ENCODE peak calls at places on chromosomes 7 and 10, in five cellular contexts. One of them, this sample, is unnamed.

GRCh38 chr10:75773139-75773801 is 341.8 kb downstream of the LRMDA start:
- DNase-seq in B cell: no peak
- DNase-seq in endothelial cell: no peak
- DNase-seq in PC-3: peak; percentile 100
- DNase-seq in psoas muscle: no peak
- DNase-seq in this sample: no peak

GRCh38 chr10:130492266-130492934 is 356.2 kb downstream of the GLRX3 start:
- DNase-seq in B cell: no peak
- DNase-seq in endothelial cell: no peak
- DNase-seq in PC-3: no peak
- DNase-seq in psoas muscle: no peak
- DNase-seq in this sample: no peak

GRCh38 chr7:112207106-112207592 is 654 bp downstream of the ZNF277 start:
- DNase-seq in B cell: no peak
- DNase-seq in endothelial cell: no peak
- DNase-seq in PC-3: peak; percentile 24
- DNase-seq in psoas muscle: no peak
- DNase-seq in this sample: no peak

GRCh38 chr7:83366629-83367028 is 203.9 kb upstream of the PCLO start:
- DNase-seq in B cell: no peak
- DNase-seq in endothelial cell: no peak
- DNase-seq in PC-3: peak; percentile 52
- DNase-seq in psoas muscle: no peak
- DNase-seq in this sample: no peak

GRCh38 chr7:103613655-103614642 is 167.9 kb upstream of the SLC26A5 start:
- DNase-seq in B cell: no peak
- DNase-seq in endothelial cell: no peak
- DNase-seq in PC-3: peak; percentile 37
- DNase-seq in psoas muscle: no peak
- DNase-seq in this sample: no peak

GRCh38 chr10:79128923-79129305 is 60.1 kb downstream of the ZMIZ1 start:
- DNase-seq in B cell: no peak
- DNase-seq in endothelial cell: no peak
- DNase-seq in PC-3: no peak
- DNase-seq in psoas muscle: no peak
- DNase-seq in this sample: no peak

GRCh38 chr10:1156921-1157614 is 100.9 kb downstream of the WDR37 start:
- DNase-seq in B cell: no peak
- DNase-seq in endothelial cell: no peak
- DNase-seq in PC-3: no peak
- DNase-seq in psoas muscle: no peak
- DNase-seq in this sample: no peak

GRCh38 chr7:55533050-55533728 is 39.1 kb downstream of the VOPP1 start:
- DNase-seq in B cell: peak; percentile 76
- DNase-seq in endothelial cell: no peak
- DNase-seq in PC-3: peak; percentile 49
- DNase-seq in psoas muscle: no peak
- DNase-seq in this sample: no peak

GRCh38 chr7:94375167-94375566 is 19.5 kb upstream of the COL1A2 start:
- DNase-seq in B cell: no peak
- DNase-seq in endothelial cell: peak; percentile 30
- DNase-seq in PC-3: no peak
- DNase-seq in psoas muscle: no peak
- DNase-seq in this sample: peak; percentile 39

GRCh38 chr10:30701471-30702173 is 72.1 kb upstream of the LYZL2 start:
- DNase-seq in B cell: no peak
- DNase-seq in endothelial cell: no peak
- DNase-seq in PC-3: peak; percentile 72
- DNase-seq in psoas muscle: no peak
- DNase-seq in this sample: no peak

GRCh38 chr10:74857586-74857985 is 31.2 kb downstream of the KAT6B start:
- DNase-seq in B cell: no peak
- DNase-seq in endothelial cell: no peak
- DNase-seq in PC-3: no peak
- DNase-seq in psoas muscle: no peak
- DNase-seq in this sample: no peak

GRCh38 chr7:7931626-7932025 is 37.0 kb upstream of the GLCCI1 start:
- DNase-seq in B cell: no peak
- DNase-seq in endothelial cell: no peak
- DNase-seq in PC-3: no peak
- DNase-seq in psoas muscle: no peak
- DNase-seq in this sample: no peak

GRCh38 chr7:54837167-54837566 is 78.2 kb upstream of the SEC61G start:
- DNase-seq in B cell: no peak
- DNase-seq in endothelial cell: no peak
- DNase-seq in PC-3: no peak
- DNase-seq in psoas muscle: no peak
- DNase-seq in this sample: no peak

GRCh38 chr10:29470843-29471482 is 163.8 kb downstream of the SVIL start:
- DNase-seq in B cell: no peak
- DNase-seq in endothelial cell: no peak
- DNase-seq in PC-3: peak; percentile 16
- DNase-seq in psoas muscle: no peak
- DNase-seq in this sample: no peak

GRCh38 chr10:44911081-44911540 is at the start of gene TMEM72:
- DNase-seq in B cell: no peak
- DNase-seq in endothelial cell: no peak
- DNase-seq in PC-3: no peak
- DNase-seq in psoas muscle: no peak
- DNase-seq in this sample: no peak

GRCh38 chr7:41255716-41256115 is 447.2 kb downstream of the INHBA start:
- DNase-seq in B cell: no peak
- DNase-seq in endothelial cell: no peak
- DNase-seq in PC-3: no peak
- DNase-seq in psoas muscle: no peak
- DNase-seq in this sample: no peak

GRCh38 chr10:110511734-110512449 is 14.2 kb downstream of the DUSP5 start:
- DNase-seq in B cell: no peak
- DNase-seq in endothelial cell: no peak
- DNase-seq in PC-3: no peak
- DNase-seq in psoas muscle: no peak
- DNase-seq in this sample: no peak

GRCh38 chr10:11521860-11522259 is 89.6 kb downstream of the USP6NL start:
- DNase-seq in B cell: no peak
- DNase-seq in endothelial cell: no peak
- DNase-seq in PC-3: no peak
- DNase-seq in psoas muscle: no peak
- DNase-seq in this sample: no peak

GRCh38 chr10:11517150-11517549 is 94.3 kb downstream of the USP6NL start:
- DNase-seq in B cell: no peak
- DNase-seq in endothelial cell: no peak
- DNase-seq in PC-3: peak; percentile 24
- DNase-seq in psoas muscle: no peak
- DNase-seq in this sample: no peak

GRCh38 chr10:11522821-11523245 is 88.6 kb downstream of the USP6NL start:
- DNase-seq in B cell: no peak
- DNase-seq in endothelial cell: no peak
- DNase-seq in PC-3: no peak
- DNase-seq in psoas muscle: no peak
- DNase-seq in this sample: peak; percentile 42

GRCh38 chr10:11516419-11516721 is 95.1 kb downstream of the USP6NL start:
- DNase-seq in B cell: peak; percentile 10
- DNase-seq in endothelial cell: no peak
- DNase-seq in PC-3: no peak
- DNase-seq in psoas muscle: no peak
- DNase-seq in this sample: no peak

GRCh38 chr10:11520892-11521291 is 90.6 kb downstream of the USP6NL start:
- DNase-seq in B cell: no peak
- DNase-seq in endothelial cell: no peak
- DNase-seq in PC-3: no peak
- DNase-seq in psoas muscle: no peak
- DNase-seq in this sample: no peak
- TF ChIP-seq CTCF in B cell: no peak
- TF ChIP-seq CTCF in endothelial cell: no peak
- TF ChIP-seq CTCF in PC-3: peak; percentile 16
- TF ChIP-seq CTCF in psoas muscle: no peak
- TF ChIP-seq CTCF in this sample: no peak

DNA sequence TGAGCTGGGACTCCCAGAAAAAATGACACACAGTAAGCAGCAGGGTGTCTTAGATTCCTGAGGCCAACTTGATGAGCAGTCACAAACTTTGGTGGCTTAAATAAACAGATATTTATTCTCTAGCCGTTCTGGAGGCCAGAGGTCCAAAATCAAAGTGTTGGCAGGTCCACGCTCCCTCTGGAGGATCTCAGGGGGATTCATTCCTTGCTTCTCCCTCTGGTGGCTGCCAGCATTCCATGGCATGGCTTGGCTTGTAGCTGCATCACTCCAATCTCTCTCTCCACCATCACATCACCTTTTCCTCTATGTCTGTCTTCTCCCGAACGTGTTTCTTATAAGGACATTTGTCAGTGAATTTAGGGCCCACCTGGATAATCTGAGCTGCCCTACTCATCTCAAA is 98.4 kb downstream of the OSBPL3 start:
- DNase-seq in B cell: no peak
- DNase-seq in endothelial cell: peak; percentile 10
- DNase-seq in PC-3: peak; percentile 31
- DNase-seq in psoas muscle: no peak
- DNase-seq in this sample: no peak
- TF ChIP-seq CTCF in B cell: no peak
- TF ChIP-seq CTCF in endothelial cell: no peak
- TF ChIP-seq CTCF in PC-3: peak; percentile 51
- TF ChIP-seq CTCF in psoas muscle: no peak
- TF ChIP-seq CTCF in this sample: no peak

DNA sequence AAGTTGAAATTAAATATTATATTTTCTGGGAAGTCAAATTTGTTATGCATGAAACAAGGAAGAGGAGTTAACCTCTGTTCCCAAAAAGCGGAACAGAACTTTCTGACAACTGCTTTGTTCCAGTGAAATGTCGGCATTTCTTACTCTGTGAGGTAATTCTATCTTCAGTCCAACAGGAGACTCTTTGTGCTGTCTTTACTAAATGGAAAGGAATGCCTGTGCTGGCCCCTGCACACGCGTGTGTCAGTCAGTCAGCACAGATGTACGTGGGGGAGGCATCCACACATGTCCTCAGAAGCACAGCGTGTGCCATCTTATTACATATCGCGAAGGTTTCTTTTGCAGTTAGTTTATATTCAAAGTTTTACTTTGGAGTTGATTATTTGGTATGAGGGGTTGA is 37.5 kb downstream of the NET1 start:
- DNase-seq in B cell: no peak
- DNase-seq in endothelial cell: no peak
- DNase-seq in PC-3: peak; percentile 45
- DNase-seq in psoas muscle: no peak
- DNase-seq in this sample: no peak
- TF ChIP-seq CTCF in B cell: no peak
- TF ChIP-seq CTCF in endothelial cell: no peak
- TF ChIP-seq CTCF in PC-3: no peak
- TF ChIP-seq CTCF in psoas muscle: no peak
- TF ChIP-seq CTCF in this sample: no peak

GRCh38 chr10:43254881-43255643 is 11.8 kb downstream of the RASGEF1A start:
- DNase-seq in B cell: no peak
- DNase-seq in endothelial cell: no peak
- DNase-seq in PC-3: no peak
- DNase-seq in psoas muscle: no peak
- DNase-seq in this sample: peak; percentile 11

GRCh38 chr10:43256531-43257209 is 10.2 kb downstream of the RASGEF1A start:
- DNase-seq in B cell: no peak
- DNase-seq in endothelial cell: no peak
- DNase-seq in PC-3: no peak
- DNase-seq in psoas muscle: no peak
- DNase-seq in this sample: no peak

GRCh38 chr10:43257210-43258031 is 9.4 kb downstream of the RASGEF1A start:
- DNase-seq in B cell: peak; percentile 36
- DNase-seq in endothelial cell: no peak
- DNase-seq in PC-3: no peak
- DNase-seq in psoas muscle: no peak
- DNase-seq in this sample: no peak

GRCh38 chr10:43254199-43254730 is 12.6 kb downstream of the RASGEF1A start:
- DNase-seq in B cell: no peak
- DNase-seq in endothelial cell: no peak
- DNase-seq in PC-3: no peak
- DNase-seq in psoas muscle: no peak
- DNase-seq in this sample: peak; percentile 16

GRCh38 chr10:43255644-43256431 is 11.0 kb downstream of the RASGEF1A start:
- DNase-seq in B cell: peak; percentile 48
- DNase-seq in endothelial cell: peak; percentile 63
- DNase-seq in PC-3: peak; percentile 48
- DNase-seq in psoas muscle: no peak
- DNase-seq in this sample: no peak
- TF ChIP-seq CTCF in B cell: peak; percentile 27
- TF ChIP-seq CTCF in endothelial cell: peak; percentile 48
- TF ChIP-seq CTCF in PC-3: peak; percentile 80
- TF ChIP-seq CTCF in psoas muscle: no peak
- TF ChIP-seq CTCF in this sample: no peak

GRCh38 chr10:124262971-124263370 is 155.8 kb downstream of the OAT start:
- DNase-seq in B cell: no peak
- DNase-seq in endothelial cell: no peak
- DNase-seq in PC-3: no peak
- DNase-seq in psoas muscle: no peak
- DNase-seq in this sample: no peak

GRCh38 chr10:124255556-124255955 is 162.2 kb upstream of the CHST15 start:
- DNase-seq in B cell: no peak
- DNase-seq in endothelial cell: no peak
- DNase-seq in PC-3: no peak
- DNase-seq in psoas muscle: no peak
- DNase-seq in this sample: no peak

GRCh38 chr10:124256151-124256550 is 162.6 kb downstream of the OAT start:
- DNase-seq in B cell: no peak
- DNase-seq in endothelial cell: no peak
- DNase-seq in PC-3: no peak
- DNase-seq in psoas muscle: no peak
- DNase-seq in this sample: no peak

GRCh38 chr10:124262249-124262865 is 156.4 kb downstream of the OAT start:
- DNase-seq in B cell: peak; percentile 48
- DNase-seq in endothelial cell: no peak
- DNase-seq in PC-3: peak; percentile 5
- DNase-seq in psoas muscle: no peak
- DNase-seq in this sample: no peak

DNA sequence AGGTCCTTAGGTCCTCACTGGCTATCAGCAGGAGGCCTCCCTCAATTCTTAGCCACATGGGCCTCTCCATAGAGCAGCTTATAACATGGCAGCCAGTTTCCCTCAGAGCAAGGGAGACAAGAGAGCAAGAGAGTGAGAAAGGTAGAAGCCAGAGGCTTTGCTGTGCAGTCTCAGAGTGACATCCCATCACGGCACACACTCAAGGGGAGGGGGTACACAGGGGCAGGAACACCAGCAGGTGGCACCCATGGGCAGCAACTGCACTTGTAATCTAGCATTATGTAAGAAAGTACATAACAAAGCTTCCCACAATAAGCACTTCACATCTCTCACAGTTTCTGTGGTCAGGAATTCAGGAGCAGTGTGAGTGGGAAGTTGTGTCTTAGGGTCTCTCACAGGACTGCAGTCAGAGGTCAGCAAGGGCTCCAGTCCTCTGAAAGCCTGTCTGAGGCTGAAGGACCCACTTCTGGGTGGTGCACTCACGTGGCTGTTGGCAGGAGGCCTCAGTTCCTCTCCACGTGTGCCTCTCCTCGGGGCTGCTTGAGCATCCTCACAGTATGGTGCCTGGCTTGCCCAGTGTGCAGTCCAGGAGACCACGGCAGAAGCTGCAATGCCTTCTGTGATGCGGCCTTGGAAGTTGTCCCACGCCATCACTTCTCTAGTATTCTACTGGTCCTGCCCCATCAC is 159.4 kb downstream of the OAT start:
- DNase-seq in B cell: no peak
- DNase-seq in endothelial cell: no peak
- DNase-seq in PC-3: peak; percentile 8
- DNase-seq in psoas muscle: no peak
- DNase-seq in this sample: no peak
- TF ChIP-seq CTCF in B cell: no peak
- TF ChIP-seq CTCF in endothelial cell: no peak
- TF ChIP-seq CTCF in PC-3: peak; percentile 41
- TF ChIP-seq CTCF in psoas muscle: no peak
- TF ChIP-seq CTCF in this sample: no peak

GRCh38 chr10:118448744-118449143 is 106.6 kb upstream of the FAM204A start:
- DNase-seq in B cell: no peak
- DNase-seq in endothelial cell: no peak
- DNase-seq in PC-3: no peak
- DNase-seq in psoas muscle: no peak
- DNase-seq in this sample: no peak
- TF ChIP-seq CTCF in B cell: no peak
- TF ChIP-seq CTCF in endothelial cell: no peak
- TF ChIP-seq CTCF in PC-3: no peak
- TF ChIP-seq CTCF in psoas muscle: no peak
- TF ChIP-seq CTCF in this sample: no peak

This sample was measured in left ventricle myocardium inferior.